ENCODE peak calls at places on chromosomes 1 and 21, in eight cellular contexts. Q is activated CD8-positive, alpha-beta memory T cell treated with anti-CD3 and anti-CD28 coated beads for 1 hour; Z is pancreas; B is kidney tubule cell; Y is effector memory CD8-positive, alpha-beta T cell; E is BJ; V is AG08395; K is COR-L47. J is an unnamed sample.

GRCh38 chr1:241408170-241408569 is 51.2 kb upstream of the RGS7 start:
- DNase-seq in Y (no peak), Q (no peak), V (no peak), B (peak; percentile 29), K (no peak), Z (no peak), E (no peak), J (peak; percentile 18)

GRCh38 chr1:84298688-84299535 is 2.6 kb upstream of the SAMD13 start:
- DNase-seq in Q (no peak), Z (peak; percentile 19), B (peak; percentile 39), K (peak; percentile 21), E (no peak), Y (no peak), V (peak; percentile 43), J (peak; percentile 21)

GRCh38 chr1:94736549-94736948 is 83.6 kb upstream of the SLC44A3 start:
- DNase-seq in K (no peak), Z (no peak), E (no peak), V (no peak), B (no peak), Y (no peak), Q (no peak), J (no peak)

GRCh38 chr1:183244466-183244865 is 58.4 kb downstream of the LAMC2 start:
- DNase-seq in E (no peak), Z (peak; percentile 26), B (no peak), Y (no peak), V (peak; percentile 53), K (no peak), Q (no peak), J (no peak)

GRCh38 chr21:42316891-42317290 is 1.7 kb upstream of the TFF3 start:
- DNase-seq in V (no peak), Z (no peak), B (no peak), Q (no peak), Y (no peak), K (no peak), E (no peak), J (no peak)

GRCh38 chr1:228857611-228858010 is 122.3 kb downstream of the RHOU start:
- DNase-seq in V (no peak), K (no peak), Y (no peak), Z (no peak), B (no peak), E (no peak), Q (no peak), J (no peak)

GRCh38 chr21:43937898-43938309 is 72.9 kb downstream of the AGPAT3 start:
- DNase-seq in Z (no peak), E (no peak), B (no peak), V (no peak), Q (no peak), Y (no peak), K (no peak), J (no peak)

GRCh38 chr1:234114648-234115307 is 210.3 kb downstream of the SLC35F3 start:
- DNase-seq in Q (no peak), K (peak; percentile 60), V (peak; percentile 49), E (no peak), Y (peak; percentile 25), B (peak; percentile 64), Z (no peak), J (peak; percentile 73)

GRCh38 chr1:109256085-109256484 is 6.7 kb downstream of the CELSR2 start:
- DNase-seq in Z (no peak), Y (no peak), E (no peak), K (no peak), Q (no peak), V (no peak), B (no peak), J (no peak)

GRCh38 chr21:30625449-30625848 is 5.0 kb downstream of the KRTAP20-4 start:
- DNase-seq in V (no peak), K (no peak), Z (no peak), Q (no peak), B (no peak), E (no peak), Y (no peak), J (no peak)

GRCh38 chr21:33299181-33299752 is 25.5 kb upstream of the IFNAR1 start:
- DNase-seq in Q (no peak), Y (no peak), K (no peak), Z (no peak), V (no peak), E (no peak), B (peak; percentile 48), J (peak; percentile 80)

GRCh38 chr1:163307479-163308171 is 14.1 kb upstream of the NUF2 start:
- DNase-seq in K (no peak), Y (no peak), B (peak; percentile 89), Z (no peak), Q (no peak), V (peak; percentile 70), E (peak; percentile 41), J (peak; percentile 24)

GRCh38 chr1:32263744-32264143 is 12.7 kb downstream of the LCK start:
- DNase-seq in K (no peak), V (no peak), B (no peak), Y (no peak), Z (no peak), E (no peak), Q (no peak), J (no peak)

GRCh38 chr1:219174672-219175564 is 1.2 kb downstream of the LYPLAL1 start:
- DNase-seq in Z (peak; percentile 13), Q (no peak), B (peak; percentile 73), V (peak; percentile 61), E (peak; percentile 68), Y (no peak), K (no peak), J (peak; percentile 70)

GRCh38 chr1:15178571-15179484 is 25.3 kb downstream of the TMEM51 start:
- DNase-seq in V (peak; percentile 94), Z (peak; percentile 91), Y (no peak), B (peak; percentile 97), K (peak; percentile 74), Q (no peak), E (peak; percentile 65), J (peak; percentile 92)

GRCh38 chr1:30143517-30143916 is 579.9 kb downstream of the MATN1 start:
- DNase-seq in Y (no peak), V (no peak), E (no peak), B (no peak), Z (no peak), K (no peak), Q (no peak), J (no peak)

GRCh38 chr1:217456261-217456660 is 174.6 kb downstream of the GPATCH2 start:
- DNase-seq in Q (no peak), E (no peak), Y (no peak), B (no peak), K (no peak), V (no peak), Z (no peak), J (no peak)

GRCh38 chr1:223019236-223019635 is 123.8 kb downstream of the TLR5 start:
- DNase-seq in E (no peak), K (no peak), B (no peak), Z (no peak), V (no peak), Q (no peak), Y (no peak), J (peak; percentile 18)

GRCh38 chr1:180911640-180912161 is 996 bp upstream of the KIAA1614 start:
- DNase-seq in Q (no peak), Y (no peak), K (no peak), E (no peak), V (peak; percentile 41), Z (no peak), B (peak; percentile 39), J (peak; percentile 30)

GRCh38 chr1:52444465-52444864 is 40.1 kb downstream of the PRPF38A start:
- DNase-seq in B (no peak), K (no peak), Y (no peak), Q (no peak), E (no peak), Z (no peak), V (no peak), J (peak; percentile 16)

GRCh38 chr1:160293020-160293968 is 8.4 kb upstream of the PEX19 start:
- DNase-seq in E (no peak), K (no peak), Q (no peak), V (no peak), Z (no peak), B (no peak), Y (no peak), J (no peak)

GRCh38 chr1:220818421-220819173 is 31.9 kb downstream of the MTARC1 start:
- DNase-seq in B (no peak), K (no peak), Y (no peak), Q (no peak), Z (no peak), E (peak; percentile 93), V (peak; percentile 90), J (no peak)

J was measured in epithelial cell of esophagus.